ENCODE peak calls at places on chromosomes 12 and 14, in six cellular contexts. N is GM10248; Y is mesenteric fat pad; P is CD8-positive, alpha-beta T cell; R is left ventricle myocardium inferior; K is ecto neural progenitor cell. W is an unnamed sample.

GRCh38 chr12:56288705-56289387 is 11.3 kb downstream of the CS start:
- DNase-seq in N (no peak), Y (no peak), P (no peak), R (no peak), K (no peak), W (no peak)

GRCh38 chr12:52645120-52645761 is 6.8 kb downstream of the KRT2 start:
- DNase-seq in N (no peak), Y (no peak), P (peak), R (no peak), K (peak), W (no peak)

GRCh38 chr14:102527255-102528232 is 18.0 kb upstream of the ANKRD9 start:
- DNase-seq in N (no peak), Y (no peak), P (no peak), R (no peak), K (no peak), W (no peak)

GRCh38 chr14:102215071-102215470 is 75.4 kb downstream of the WDR20 start:
- DNase-seq in N (no peak), Y (no peak), P (no peak), R (no peak), K (no peak), W (no peak)

GRCh38 chr12:29710104-29710503 is 73.6 kb downstream of the TMTC1 start:
- DNase-seq in N (no peak), Y (no peak), P (no peak), R (peak), K (peak), W (peak)

GRCh38 chr14:72856530-72857264 is 37.2 kb downstream of the DPF3 start:
- DNase-seq in N (no peak), Y (peak), P (no peak), R (no peak), K (no peak), W (no peak)

GRCh38 chr14:20805485-20805884 is 2.8 kb upstream of the RNASE1 start:
- DNase-seq in N (no peak), Y (no peak), P (no peak), R (no peak), K (no peak), W (no peak)

GRCh38 chr12:91361864-91362263 is 179.2 kb upstream of the DCN start:
- DNase-seq in N (peak), Y (no peak), P (no peak), R (no peak), K (no peak), W (no peak)

GRCh38 chr12:116069943-116070342 is 207.6 kb downstream of the MED13L start:
- DNase-seq in N (no peak), Y (no peak), P (no peak), R (no peak), K (no peak), W (no peak)

GRCh38 chr14:96042218-96042930 is 3.2 kb downstream of the C14orf132 start:
- DNase-seq in N (no peak), Y (no peak), P (no peak), R (no peak), K (no peak), W (no peak)

GRCh38 chr12:28313631-28314030 is 123.4 kb downstream of the CCDC91 start:
- DNase-seq in N (no peak), Y (no peak), P (no peak), R (no peak), K (no peak), W (no peak)

GRCh38 chr14:72089625-72090024 is 157.4 kb downstream of the RGS6 start:
- DNase-seq in N (no peak), Y (no peak), P (no peak), R (no peak), K (no peak), W (no peak)

GRCh38 chr12:72017054-72017651 is 78.5 kb downstream of the TPH2 start:
- DNase-seq in N (peak), Y (no peak), P (peak), R (peak), K (peak), W (peak)

GRCh38 chr12:110921262-110921661 is 883 bp upstream of the MYL2 start:
- DNase-seq in N (no peak), Y (no peak), P (no peak), R (no peak), K (no peak), W (no peak)

GRCh38 chr14:99516156-99517045 is 35.2 kb downstream of the CCNK start:
- DNase-seq in N (no peak), Y (peak), P (no peak), R (no peak), K (peak), W (no peak)

GRCh38 chr14:69882915-69883314 is 3.7 kb downstream of the SMOC1 start:
- DNase-seq in N (no peak), Y (no peak), P (no peak), R (no peak), K (no peak), W (no peak)

GRCh38 chr12:49868952-49869815 is 26.3 kb upstream of the BCDIN3D start:
- DNase-seq in N (no peak), Y (peak), P (no peak), R (peak), K (peak), W (no peak)

GRCh38 chr12:11798856-11799530 is 149.5 kb downstream of the ETV6 start:
- DNase-seq in N (no peak), Y (no peak), P (no peak), R (no peak), K (no peak), W (no peak)

GRCh38 chr12:46391630-46392029 is 19.1 kb upstream of the SLC38A2 start:
- DNase-seq in N (no peak), Y (no peak), P (no peak), R (no peak), K (no peak), W (no peak)

GRCh38 chr12:4256043-4256826 is 17.3 kb upstream of the CCND2 start:
- DNase-seq in N (no peak), Y (no peak), P (no peak), R (no peak), K (peak), W (no peak)

GRCh38 chr14:101098641-101099040 is 195.1 kb upstream of the RTL1 start:
- DNase-seq in N (no peak), Y (no peak), P (no peak), R (no peak), K (no peak), W (no peak)

GRCh38 chr12:3667485-3667884 is 85.4 kb downstream of the CRACR2A start:
- DNase-seq in N (no peak), Y (no peak), P (no peak), R (no peak), K (no peak), W (no peak)

GRCh38 chr12:33757701-33758100 is 264.6 kb upstream of the ALG10 start:
- DNase-seq in N (no peak), Y (no peak), P (no peak), R (no peak), K (no peak), W (no peak)

GRCh38 chr12:102169922-102170698 is 27.5 kb downstream of the PMCH start:
- DNase-seq in N (peak), Y (no peak), P (no peak), R (no peak), K (no peak), W (no peak)

GRCh38 chr12:59077153-59077930 is 157.0 kb upstream of the LRIG3 start:
- DNase-seq in N (no peak), Y (no peak), P (no peak), R (no peak), K (no peak), W (no peak)

GRCh38 chr12:92078167-92079053 is 67.2 kb downstream of the BTG1 start:
- DNase-seq in N (no peak), Y (no peak), P (no peak), R (no peak), K (no peak), W (no peak)

GRCh38 chr14:32531942-32532341 is 202.8 kb downstream of the AKAP6 start:
- DNase-seq in N (no peak), Y (no peak), P (no peak), R (no peak), K (no peak), W (no peak)

GRCh38 chr12:124273630-124274029 is 21.3 kb upstream of the RFLNA start:
- DNase-seq in N (peak), Y (no peak), P (no peak), R (no peak), K (no peak), W (peak)

GRCh38 chr12:111192657-111193056 is 176.2 kb downstream of the PHETA1 start:
- DNase-seq in N (no peak), Y (no peak), P (no peak), R (no peak), K (no peak), W (no peak)

GRCh38 chr14:25121342-25122129 is 71.6 kb upstream of the STXBP6 start:
- DNase-seq in N (no peak), Y (no peak), P (no peak), R (no peak), K (no peak), W (no peak)

W was measured in iPS DF 6.9.